ENCODE peak calls at places on chromosomes 1 and 21, in five cellular contexts. G, H, I, D and J are unnamed samples. For H3K36me3, the result is how much of the 10 kb centered on the place peaks cover.

GRCh38 chr1:234369784-234370183 is 3.5 kb upstream of the COA6 start:
- DNase-seq in G (no peak), H (no peak), I (no peak), D (no peak), J (no peak)

GRCh38 chr21:42692688-42693087 is 39.3 kb downstream of the PDE9A start:
- DNase-seq in G (no peak), H (peak), I (no peak), D (no peak), J (no peak)

GRCh38 chr1:180881806-180882509 is 30.7 kb upstream of the KIAA1614 start:
- DNase-seq in G (no peak), H (no peak), I (no peak), D (no peak), J (peak)

GRCh38 chr1:226132731-226133503 is 53.6 kb downstream of the ACBD3 start:
- DNase-seq in G (no peak), H (no peak), I (peak), D (no peak), J (no peak)

GRCh38 chr21:38531610-38532009 is 33.3 kb upstream of the ERG start:
- DNase-seq in G (no peak), H (no peak), I (no peak), D (peak), J (no peak)

GRCh38 chr1:103569493-103569892 is 1.9 kb upstream of the AMY2B start:
- DNase-seq in G (no peak), H (peak), I (no peak), D (no peak), J (no peak)

GRCh38 chr1:228392111-228392936 is 14.3 kb downstream of the TRIM11 start:
- DNase-seq in G (no peak), H (peak), I (no peak), D (no peak), J (no peak)

GRCh38 chr1:100009458-100009857 is 39.7 kb downstream of the SLC35A3 start:
- DNase-seq in G (peak), H (no peak), I (no peak), D (no peak), J (no peak)

GRCh38 chr1:171787686-171788480 is 6.4 kb downstream of the METTL13 start:
- DNase-seq in G (no peak), H (no peak), I (no peak), D (no peak), J (no peak)

GRCh38 chr1:42927920-42928505 is 30.7 kb downstream of the SLC2A1 start:
- DNase-seq in G (no peak), H (no peak), I (no peak), D (no peak), J (no peak)

GRCh38 chr21:25254491-25255174 is 352.6 kb downstream of the MRPL39 start:
- DNase-seq in G (no peak), H (no peak), I (no peak), D (no peak), J (no peak)

DNA sequence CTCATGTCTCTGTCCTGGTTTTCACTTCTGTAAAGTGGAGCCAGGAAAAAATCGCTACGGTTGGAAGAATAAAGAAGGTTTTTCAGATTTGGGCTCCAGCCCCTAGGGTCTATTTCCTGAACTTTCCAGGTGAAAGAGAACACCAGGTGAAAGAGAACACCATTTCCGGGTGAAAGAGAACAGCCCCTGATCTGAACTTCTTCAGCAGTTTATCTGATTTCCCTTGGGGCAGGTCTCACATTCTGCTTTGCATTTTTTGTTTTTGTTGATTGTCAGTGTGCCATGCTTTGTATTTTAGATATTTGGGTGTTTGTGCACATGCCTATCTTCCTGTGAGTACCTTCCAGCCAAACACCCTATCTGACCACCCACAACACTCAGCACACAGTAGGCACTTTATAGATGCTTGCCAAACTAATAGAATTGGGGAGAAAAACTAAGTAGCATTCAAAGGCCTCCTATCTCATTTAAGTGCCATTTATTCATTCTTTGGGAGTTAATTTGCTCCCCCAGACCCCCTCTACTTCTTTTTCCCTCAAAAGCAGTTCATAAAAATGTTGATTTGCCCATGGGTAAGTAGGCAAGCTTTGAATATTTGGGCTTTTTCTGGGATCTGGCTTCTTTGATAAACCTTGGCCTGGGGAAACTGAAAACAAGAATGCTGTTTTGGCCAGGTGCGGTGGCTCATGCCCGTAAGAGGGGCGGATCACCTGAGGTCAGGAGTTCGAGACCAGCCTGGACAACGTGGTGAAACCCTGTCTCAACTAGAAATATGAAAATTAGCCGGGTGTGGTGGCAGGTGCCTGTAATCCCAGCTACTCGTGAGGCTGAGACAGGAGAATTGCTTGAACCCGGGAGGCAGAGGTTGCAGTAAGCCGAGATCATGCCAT is 2.2 kb downstream of the NAV1 start:
- DNase-seq in G (peak), H (no peak), I (no peak), D (no peak), J (peak)
- H3K27ac ChIP-seq in G (peak), H (peak), I (no peak), D (peak), J (peak)

GRCh38 chr1:24656046-24656445 is 12.9 kb downstream of the SRRM1 start:
- DNase-seq in G (no peak), H (no peak), I (no peak), D (no peak), J (no peak)

GRCh38 chr1:24657781-24658180 is 14.7 kb downstream of the SRRM1 start:
- DNase-seq in G (no peak), H (no peak), I (no peak), D (no peak), J (no peak)

GRCh38 chr1:24664507-24665033 is 21.5 kb downstream of the SRRM1 start:
- DNase-seq in G (no peak), H (no peak), I (no peak), D (no peak), J (no peak)

GRCh38 chr1:24659166-24659904 is 16.2 kb downstream of the SRRM1 start:
- DNase-seq in G (no peak), H (no peak), I (no peak), D (no peak), J (no peak)

DNA sequence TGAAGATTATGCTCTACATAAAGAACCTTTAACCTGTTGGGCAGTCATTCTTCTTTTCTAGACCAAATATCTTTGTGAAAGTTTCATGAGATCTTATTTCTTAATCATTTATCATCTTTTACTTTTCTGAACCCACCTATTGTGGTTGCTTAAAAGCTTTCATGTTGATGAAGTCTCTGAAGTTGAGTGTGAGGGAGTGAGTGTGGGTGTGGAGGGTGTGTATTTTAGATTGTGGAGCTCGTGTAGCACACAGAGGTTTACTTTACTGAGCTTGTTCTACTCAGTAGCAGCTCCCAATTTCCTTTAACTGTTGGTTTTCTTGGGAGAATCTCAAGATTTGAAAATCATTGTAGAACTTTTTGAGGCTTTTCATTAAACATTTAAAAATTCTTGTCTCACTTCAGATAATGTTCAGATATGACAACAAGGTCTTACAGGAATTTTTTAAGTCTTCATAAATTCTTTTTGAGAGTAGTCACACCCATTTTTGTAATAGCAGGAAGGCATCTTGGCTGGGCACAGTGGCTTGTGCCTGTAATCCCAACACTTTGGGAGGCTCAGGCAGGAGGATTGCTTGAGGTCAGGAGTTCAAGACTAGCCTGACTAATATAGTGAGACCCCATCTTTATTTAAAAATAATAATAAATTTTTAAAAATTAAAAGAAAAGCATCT is 17.0 kb downstream of the SRRM1 start:
- DNase-seq in G (peak), H (no peak), I (no peak), D (no peak), J (no peak)
- H3K36me3 ChIP-seq in G (under half), H (half or more), I (under half), D (half or more), J (half or more)

GRCh38 chr1:19654386-19654785 is 10.3 kb downstream of the NBL1 start:
- DNase-seq in G (no peak), H (no peak), I (no peak), D (no peak), J (no peak)

GRCh38 chr1:19650416-19651140 is 6.5 kb downstream of the NBL1 start:
- DNase-seq in G (no peak), H (no peak), I (peak), D (peak), J (no peak)

GRCh38 chr1:19648689-19649088 is 4.6 kb downstream of the NBL1 start:
- DNase-seq in G (no peak), H (no peak), I (peak), D (no peak), J (peak)

GRCh38 chr1:19648239-19648638 is 4.1 kb downstream of the NBL1 start:
- DNase-seq in G (no peak), H (no peak), I (no peak), D (no peak), J (no peak)

GRCh38 chr1:19651141-19651737 is 7.1 kb downstream of the NBL1 start:
- DNase-seq in G (peak), H (no peak), I (peak), D (peak), J (peak)
- H3K27ac ChIP-seq in G (no peak), H (peak), I (peak), D (peak), J (no peak)

DNA sequence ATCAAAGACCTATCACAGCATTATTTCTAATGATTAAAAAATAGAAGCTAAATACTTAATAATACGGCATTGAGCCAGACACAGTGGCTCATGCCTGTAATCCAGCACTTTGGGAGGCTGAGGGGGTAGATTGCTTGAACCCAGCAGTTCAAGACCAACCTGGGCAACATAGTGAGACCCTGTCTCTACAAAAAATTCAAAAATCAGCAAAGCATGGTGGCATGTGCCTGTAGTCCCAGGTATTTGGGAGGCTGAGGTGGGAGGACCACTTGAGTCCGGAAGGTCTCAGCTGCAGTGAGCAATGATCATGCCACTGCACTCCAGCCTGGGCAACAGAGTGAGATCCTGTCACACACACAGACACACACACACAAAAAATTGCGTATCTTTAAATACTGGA is 10.7 kb downstream of the TAF13 start:
- DNase-seq in G (no peak), H (no peak), I (no peak), D (no peak), J (no peak)
- H3K36me3 ChIP-seq in G (under half), H (half or more), I (under half), D (half or more), J (under half)

GRCh38 chr1:55426619-55427018 is 211.5 kb upstream of the USP24 start:
- DNase-seq in G (no peak), H (no peak), I (no peak), D (no peak), J (no peak)
- H3K27ac ChIP-seq in G (no peak), H (no peak), I (no peak), D (no peak), J (no peak)

GRCh38 chr1:53265581-53265980 is 27.3 kb upstream of the MAGOH start:
- DNase-seq in G (no peak), H (no peak), I (no peak), D (no peak), J (no peak)
- H3K36me3 ChIP-seq in G (under half), H (half or more), I (under half), D (under half), J (under half)

DNA sequence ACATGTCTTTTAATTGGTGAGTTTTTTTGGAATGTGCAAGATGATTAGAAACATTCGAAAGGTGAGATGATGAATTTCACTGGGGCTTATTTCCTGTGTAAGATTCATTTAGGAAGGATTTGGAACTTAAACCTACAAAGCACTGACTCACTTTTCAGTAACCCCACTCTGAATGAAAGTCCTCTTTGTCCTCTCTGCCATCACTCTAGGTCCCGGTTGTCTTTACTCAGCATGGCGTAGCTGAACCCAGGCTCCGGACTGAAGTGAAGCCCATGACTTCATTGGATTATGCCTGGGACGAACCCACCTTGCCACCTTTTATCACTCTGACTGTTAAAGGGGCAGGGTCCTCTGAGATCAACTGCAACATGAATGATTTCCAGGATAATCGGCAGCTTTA is 139.4 kb downstream of the VPS13D start:
- DNase-seq in G (no peak), H (no peak), I (no peak), D (no peak), J (peak)
- H3K27ac ChIP-seq in G (no peak), H (no peak), I (no peak), D (no peak), J (no peak)